ENCODE peak calls at places on chromosomes 16 and 17, in seven cellular contexts. O is neural progenitor cell, S is GM23248, E is astrocyte, B is PC-9, L is PC-3, T is HCT116. M is an unnamed sample.

GRCh38 chr17:73378974-73379470 is 67.2 kb upstream of the CDC42EP4 start:
- DNase-seq in S (no peak), B (no peak), T (no peak), O (no peak), L (no peak), E (no peak), M (no peak)

GRCh38 chr16:89257757-89258465 is 40.4 kb downstream of the ZNF778 start:
- DNase-seq in O (no peak), L (peak), S (peak), E (no peak), B (no peak), T (no peak), M (no peak)

GRCh38 chr16:51629602-51630001 is 478.5 kb upstream of the SALL1 start:
- DNase-seq in B (no peak), O (no peak), E (no peak), T (no peak), S (no peak), L (no peak), M (no peak)

GRCh38 chr16:56848056-56848936 is 16.7 kb upstream of the SLC12A3 start:
- DNase-seq in S (peak), T (no peak), O (no peak), L (peak), E (peak), B (peak), M (no peak)

GRCh38 chr16:89367538-89368059 is 122.8 kb downstream of the ANKRD11 start:
- DNase-seq in S (no peak), L (no peak), B (no peak), O (no peak), T (no peak), E (no peak), M (no peak)

GRCh38 chr16:67241008-67241900 is 6.0 kb downstream of the FHOD1 start:
- DNase-seq in E (peak), S (peak), L (peak), T (no peak), O (no peak), B (peak), M (peak)

GRCh38 chr17:31699281-31699680 is 159.8 kb downstream of the COPRS start:
- DNase-seq in O (no peak), T (no peak), S (peak), L (peak), B (no peak), E (peak), M (no peak)

GRCh38 chr17:29495011-29495410 is 71.8 kb downstream of the ABHD15 start:
- DNase-seq in T (no peak), S (peak), E (peak), L (peak), B (no peak), O (no peak), M (no peak)

GRCh38 chr16:17029602-17030350 is 441.0 kb downstream of the XYLT1 start:
- DNase-seq in B (no peak), E (no peak), T (no peak), L (no peak), O (no peak), S (no peak), M (no peak)

GRCh38 chr17:16676645-16677044 is 13.4 kb upstream of the CCDC144A start:
- DNase-seq in L (no peak), E (no peak), S (no peak), T (no peak), B (no peak), O (no peak), M (no peak)

GRCh38 chr16:80265624-80266306 is 275.0 kb upstream of the DYNLRB2 start:
- DNase-seq in B (no peak), L (no peak), T (no peak), S (peak), E (no peak), O (no peak), M (peak)

GRCh38 chr16:19595043-19595767 is 39.7 kb downstream of the VPS35L start:
- DNase-seq in O (no peak), E (peak), T (no peak), S (peak), B (peak), L (peak), M (no peak)

GRCh38 chr17:66507982-66508760 is 205.8 kb downstream of the PRKCA start:
- DNase-seq in L (no peak), B (no peak), E (peak), O (no peak), T (no peak), S (peak), M (no peak)

GRCh38 chr17:76796081-76796480 is 58.2 kb downstream of the MFSD11 start:
- DNase-seq in O (no peak), T (no peak), E (peak), B (no peak), L (no peak), S (no peak), M (no peak)

GRCh38 chr17:48892940-48893645 is 506 bp downstream of the ATP5MC1 start:
- DNase-seq in O (no peak), T (no peak), E (no peak), L (no peak), B (no peak), S (peak), M (no peak)

GRCh38 chr17:17041018-17041521 is 1.2 kb upstream of the MPRIP start:
- DNase-seq in B (no peak), S (peak), L (peak), O (no peak), E (no peak), T (no peak), M (peak)

GRCh38 chr17:34220045-34220775 is 34.9 kb upstream of the CCL2 start:
- DNase-seq in S (no peak), T (no peak), B (no peak), L (no peak), E (no peak), O (no peak), M (no peak)

GRCh38 chr16:11698271-11698689 is 30.0 kb downstream of the SNN start:
- DNase-seq in B (no peak), O (no peak), T (no peak), S (peak), E (no peak), L (peak), M (no peak)

DNA sequence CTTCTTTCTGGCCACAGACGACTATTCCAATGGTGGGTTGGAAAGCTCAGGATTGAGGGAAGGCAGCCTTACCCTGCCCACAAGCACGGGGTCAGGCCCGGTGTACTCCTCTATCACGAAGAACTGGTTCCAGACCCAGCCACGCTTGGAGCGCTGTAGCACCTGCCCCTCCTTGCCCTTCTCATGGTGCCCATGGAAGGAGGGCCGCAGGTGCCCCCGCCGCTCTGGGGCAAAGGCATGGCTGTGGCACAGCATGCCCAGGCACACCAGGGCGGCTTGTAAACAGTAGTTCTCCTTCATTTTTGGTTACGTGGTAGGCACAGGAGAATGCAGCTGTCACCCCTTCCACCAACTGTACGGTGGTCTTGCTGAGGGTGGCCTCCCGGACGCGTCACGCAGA is 117.3 kb downstream of the CDH11 start:
- DNase-seq in B (no peak), S (no peak), E (no peak), O (no peak), T (no peak), L (no peak), M (no peak)
- H2AFZ ChIP-seq in B (no peak), S (no peak), E (no peak), O (no peak), T (no peak), L (no peak), M (no peak)

DNA sequence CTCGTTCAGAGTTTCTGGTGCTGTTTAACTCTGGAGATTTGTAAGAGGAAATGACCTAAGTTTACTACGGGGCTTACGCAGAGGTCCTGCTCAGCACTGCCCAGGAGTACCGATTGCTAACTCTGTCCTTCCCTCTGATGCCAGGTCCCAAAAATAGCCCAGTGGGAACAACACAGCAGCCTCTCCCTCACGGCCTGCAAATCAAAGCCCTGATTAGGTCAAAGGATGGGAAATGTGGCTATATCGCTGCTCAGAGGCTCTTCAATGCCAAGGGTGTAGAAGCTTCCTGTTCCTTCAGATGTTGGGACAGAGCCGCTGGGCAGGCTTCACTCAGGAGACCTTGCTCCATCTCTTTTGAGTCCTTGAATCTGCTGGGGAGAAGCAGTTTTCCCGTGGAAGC is 174.2 kb upstream of the KCNJ16 start:
- DNase-seq in O (no peak), E (no peak), B (no peak), S (no peak), T (no peak), L (no peak), M (no peak)
- H3K4me3 ChIP-seq in O (no peak), E (no peak), B (no peak), S (no peak), T (no peak), L (no peak), M (no peak)

DNA sequence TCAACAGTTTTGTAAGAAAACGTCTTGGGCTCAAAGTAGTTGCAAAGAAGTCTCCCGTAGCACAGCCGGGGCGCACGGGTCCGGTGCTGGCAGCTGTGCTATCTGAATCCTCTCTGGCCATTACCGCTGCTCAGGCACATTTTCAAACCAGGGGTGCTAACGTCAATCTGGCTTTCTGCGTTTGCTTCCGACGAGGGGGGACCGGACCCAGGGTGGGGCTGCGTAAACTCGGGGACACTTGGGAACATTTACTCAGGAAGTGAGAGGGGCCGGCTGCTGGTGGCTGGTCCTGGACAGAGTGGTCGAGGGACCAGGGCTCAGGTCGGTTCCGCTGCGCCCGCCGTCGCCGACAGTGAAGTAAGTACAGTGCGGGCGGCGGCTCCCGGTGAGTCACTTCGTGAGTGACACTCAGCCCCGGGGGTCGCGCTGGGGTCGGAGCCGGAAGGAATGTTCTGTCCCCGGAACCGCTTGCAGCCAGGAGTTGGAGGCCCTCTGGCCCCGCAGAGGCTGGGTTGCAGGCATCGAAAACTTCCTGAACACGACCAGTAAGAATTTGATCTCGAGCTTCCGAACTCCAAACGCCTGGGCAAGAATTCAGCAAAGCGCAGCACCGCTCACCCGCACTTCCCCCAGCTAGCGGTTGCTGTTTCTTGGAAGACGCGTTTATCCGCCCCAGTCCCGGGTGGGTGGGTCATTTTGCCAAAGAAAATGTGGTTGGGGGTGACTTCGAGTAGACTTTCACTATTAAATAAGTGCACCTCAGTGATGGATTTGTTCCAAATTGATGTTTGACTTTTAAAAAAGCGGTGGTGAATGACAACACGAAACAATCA is 1.4 kb upstream of the HS3ST3B1 start:
- DNase-seq in O (peak), T (no peak), L (no peak), S (peak), E (peak), B (no peak), M (peak)
- TF ChIP-seq EZH2 in O (peak), T (no peak), L (peak), S (no peak), E (no peak), B (no peak), M (peak)

DNA sequence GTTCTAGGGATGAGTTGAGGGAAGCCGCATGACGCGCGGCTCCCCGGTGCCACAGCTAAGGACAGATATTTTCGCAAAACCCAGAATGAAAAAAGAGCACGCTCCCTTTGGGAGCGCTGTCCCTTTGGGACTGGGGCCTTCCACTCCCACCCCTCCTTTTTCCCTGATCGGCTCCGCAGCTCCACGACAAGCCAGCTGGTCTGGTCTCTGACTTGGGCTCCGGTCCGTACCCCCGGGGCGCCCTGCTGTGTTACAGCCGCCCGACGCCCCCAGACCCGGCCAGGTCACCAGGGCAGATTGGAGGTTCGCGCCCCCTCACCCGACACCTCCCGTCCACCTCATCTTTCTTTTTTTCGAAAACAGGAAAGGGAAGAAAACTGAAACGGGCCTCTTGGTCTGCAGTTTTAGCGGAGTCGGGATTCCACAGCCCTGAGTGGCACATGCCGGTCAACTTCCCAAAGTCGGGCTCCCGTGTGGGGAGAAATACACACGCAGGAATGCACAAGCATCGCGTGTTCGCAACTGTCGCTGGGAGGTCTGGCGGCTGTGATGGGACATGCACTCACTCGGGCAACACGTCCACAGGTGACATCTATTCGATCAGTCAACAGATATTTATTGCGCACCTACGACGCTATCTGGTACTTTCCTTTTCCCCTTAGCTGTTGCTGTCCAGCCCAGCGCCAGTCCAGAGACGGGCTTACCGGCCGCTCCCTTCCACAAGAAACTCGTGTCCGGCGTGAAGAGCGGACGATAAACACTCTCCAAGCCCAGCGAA is 3.9 kb upstream of the SOX9 start:
- DNase-seq in E (no peak), O (peak), S (no peak), T (no peak), L (no peak), B (no peak), M (peak)
- H2AFZ ChIP-seq in E (peak), O (no peak), S (no peak), T (no peak), L (no peak), B (no peak), M (peak)

DNA sequence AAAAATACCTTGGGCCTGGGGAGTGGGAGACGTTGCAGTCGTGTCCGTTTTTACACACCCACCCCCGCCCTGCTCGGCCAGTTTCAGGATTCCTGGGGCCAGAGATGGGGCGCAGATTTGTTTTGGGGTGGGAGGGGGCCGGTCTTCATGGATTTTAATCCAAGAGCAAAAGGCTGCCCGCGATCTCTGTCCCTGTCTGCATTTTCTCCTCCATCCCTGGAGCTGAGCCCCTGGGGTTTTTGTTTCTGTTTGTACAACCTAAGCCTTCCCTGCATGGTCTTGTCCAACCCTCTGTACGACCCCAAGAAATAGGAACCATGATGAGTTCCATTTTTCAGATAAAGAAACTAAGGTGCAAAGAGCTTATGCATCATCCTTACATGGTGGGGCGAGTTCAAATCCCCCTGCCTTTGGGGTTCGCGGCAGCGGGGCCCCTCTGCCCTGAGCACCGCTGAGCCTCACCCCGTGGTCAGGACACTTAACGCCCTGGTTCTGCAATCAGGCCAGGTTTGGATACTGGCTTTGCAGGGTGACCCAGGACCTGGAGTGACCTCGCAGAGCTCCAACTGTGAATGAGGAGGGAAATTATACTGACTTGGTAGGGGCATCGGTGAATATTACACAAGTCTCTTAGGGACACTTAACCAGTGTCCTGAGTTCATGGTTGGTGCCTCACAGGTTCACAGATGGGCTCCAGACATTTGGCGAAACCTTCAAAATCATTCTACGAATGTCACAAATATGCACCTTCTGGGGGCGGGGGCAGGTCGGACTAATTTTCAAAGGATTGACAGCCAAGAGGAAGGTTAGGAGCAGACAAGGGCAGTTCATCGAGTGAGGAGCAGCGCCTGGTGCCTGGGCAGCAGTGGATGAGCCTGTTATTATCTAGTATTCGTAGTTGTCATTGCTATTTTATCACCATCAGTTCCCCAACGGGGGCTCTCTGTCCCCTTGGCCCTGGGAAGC is 4.1 kb upstream of the FOXF1 start:
- DNase-seq in T (no peak), E (no peak), L (no peak), S (no peak), O (no peak), B (no peak), M (no peak)
- H3K4me3 ChIP-seq in T (no peak), E (no peak), L (no peak), S (no peak), O (no peak), B (no peak), M (peak)

GRCh38 chr17:79795795-79796569 is 895 bp downstream of the CBX8 start:
- DNase-seq in E (no peak), S (no peak), B (peak), O (peak), L (no peak), T (no peak), M (no peak)
- TF ChIP-seq EZH2 in E (no peak), S (no peak), B (no peak), O (peak), L (no peak), T (no peak), M (no peak)

GRCh38 chr17:43175213-43176118 is 4.5 kb downstream of the NBR1 start:
- DNase-seq in S (peak), O (no peak), E (peak), L (peak), T (no peak), B (no peak), M (no peak)
- H2AFZ ChIP-seq in S (no peak), O (no peak), E (no peak), L (no peak), T (no peak), B (no peak), M (no peak)